ENCODE peak calls at places on chromosome 17, in eight cellular contexts. K is nephron progenitor cell, J is IMR-90, F is NCI-H1048, Y is ovary, D is osteoblast, V is T1000, A is retina. X is an unnamed sample.

GRCh38 chr17:75783069-75783783 is 1.4 kb upstream of the UNK start:
- DNase-seq in K (no peak), J (peak), F (peak), Y (no peak), D (peak), V (no peak), A (no peak), X (no peak)

GRCh38 chr17:64004218-64004770 is 6.1 kb downstream of the PRR29 start:
- DNase-seq in K (no peak), J (no peak), F (no peak), Y (no peak), D (no peak), V (no peak), A (no peak), X (no peak)

GRCh38 chr17:81955756-81956544 is 5.0 kb downstream of the NOTUM start:
- DNase-seq in K (no peak), J (no peak), F (no peak), Y (no peak), D (peak), V (no peak), A (no peak), X (no peak)

GRCh38 chr17:64399071-64399766 is 8.6 kb upstream of the PECAM1 start:
- DNase-seq in K (no peak), J (no peak), F (no peak), Y (no peak), D (no peak), V (no peak), A (no peak), X (no peak)

GRCh38 chr17:77882481-77883212 is 75.9 kb upstream of the TNRC6C start:
- DNase-seq in K (no peak), J (peak), F (no peak), Y (no peak), D (peak), V (no peak), A (no peak), X (peak)

GRCh38 chr17:76872221-76872873 is 4.1 kb downstream of the MGAT5B start:
- DNase-seq in K (no peak), J (peak), F (no peak), Y (no peak), D (peak), V (peak), A (no peak), X (peak)

GRCh38 chr17:7548585-7549400 is at the start of gene TNFSF12:
- DNase-seq in K (peak), J (peak), F (no peak), Y (peak), D (peak), V (peak), A (peak), X (peak)

GRCh38 chr17:73713136-73713535 is 68.9 kb upstream of the SDK2 start:
- DNase-seq in K (no peak), J (no peak), F (no peak), Y (no peak), D (no peak), V (no peak), A (no peak), X (no peak)

GRCh38 chr17:12911241-12911640 is 106.6 kb downstream of the ELAC2 start:
- DNase-seq in K (no peak), J (peak), F (peak), Y (no peak), D (no peak), V (no peak), A (no peak), X (no peak)

GRCh38 chr17:73189417-73190099 is 3.3 kb upstream of the COG1 start:
- DNase-seq in K (peak), J (peak), F (no peak), Y (no peak), D (peak), V (no peak), A (peak), X (peak)

GRCh38 chr17:19886116-19886515 is 18.4 kb upstream of the ULK2 start:
- DNase-seq in K (no peak), J (no peak), F (no peak), Y (no peak), D (no peak), V (no peak), A (no peak), X (no peak)

GRCh38 chr17:75011788-75012319 is 616 bp upstream of the MRPL58 start:
- DNase-seq in K (no peak), J (peak), F (no peak), Y (peak), D (peak), V (peak), A (no peak), X (no peak)

GRCh38 chr17:31400481-31400950 is 9.0 kb downstream of the RAB11FIP4 start:
- DNase-seq in K (no peak), J (no peak), F (no peak), Y (no peak), D (peak), V (no peak), A (no peak), X (no peak)

GRCh38 chr17:42122371-42123303 is at the start of gene HSPB9:
- DNase-seq in K (peak), J (no peak), F (no peak), Y (peak), D (peak), V (no peak), A (peak), X (no peak)

GRCh38 chr17:31560836-31561235 is 169.4 kb downstream of the RAB11FIP4 start:
- DNase-seq in K (no peak), J (no peak), F (no peak), Y (no peak), D (peak), V (no peak), A (no peak), X (no peak)

GRCh38 chr17:50480854-50481490 is 2.3 kb downstream of the RSAD1 start:
- DNase-seq in K (no peak), J (no peak), F (no peak), Y (no peak), D (no peak), V (no peak), A (no peak), X (no peak)

GRCh38 chr17:43591750-43592562 is 45.8 kb upstream of the ETV4 start:
- DNase-seq in K (peak), J (peak), F (no peak), Y (peak), D (peak), V (peak), A (peak), X (peak)

GRCh38 chr17:27762527-27763305 is 37.6 kb downstream of the NOS2 start:
- DNase-seq in K (peak), J (peak), F (no peak), Y (no peak), D (no peak), V (no peak), A (no peak), X (no peak)